ENCODE peak calls at places on chromosomes 16 and 17, in four cellular contexts. One of them, this sample, is unnamed.
A peak's percentile ranks its signal among the peaks of the same experiment; 100 is the strongest.

GRCh38 chr17:44775838-44776621 is 17.2 kb downstream of the ADAM11 start:
- DNase-seq in GM12878: no peak
- DNase-seq in K562: no peak
- DNase-seq in HepG2: peak; percentile 32
- DNase-seq in this sample: no peak

GRCh38 chr17:80110447-80110812 is 9.0 kb downstream of the GAA start:
- DNase-seq in GM12878: no peak
- DNase-seq in K562: no peak
- DNase-seq in HepG2: no peak
- DNase-seq in this sample: no peak

GRCh38 chr17:2055494-2056220 is 754 bp downstream of the HIC1 start:
- DNase-seq in GM12878: no peak
- DNase-seq in K562: no peak
- DNase-seq in HepG2: no peak
- DNase-seq in this sample: no peak

GRCh38 chr16:26276289-26276688 is 584.5 kb downstream of the HS3ST4 start:
- DNase-seq in GM12878: no peak
- DNase-seq in K562: no peak
- DNase-seq in HepG2: no peak
- DNase-seq in this sample: no peak

GRCh38 chr16:20241321-20241720 is 86.0 kb downstream of the GP2 start:
- DNase-seq in GM12878: no peak
- DNase-seq in K562: no peak
- DNase-seq in HepG2: no peak
- DNase-seq in this sample: no peak

GRCh38 chr16:49492896-49493620 is 119.5 kb downstream of the C16orf78 start:
- DNase-seq in GM12878: no peak
- DNase-seq in K562: no peak
- DNase-seq in HepG2: no peak
- DNase-seq in this sample: no peak

GRCh38 chr17:5000237-5000639 is 2.5 kb downstream of the KIF1C start:
- DNase-seq in GM12878: no peak
- DNase-seq in K562: no peak
- DNase-seq in HepG2: no peak
- DNase-seq in this sample: no peak

GRCh38 chr16:50372611-50373344 is 4.0 kb upstream of the BRD7 start:
- DNase-seq in GM12878: no peak
- DNase-seq in K562: no peak
- DNase-seq in HepG2: peak; percentile 71
- DNase-seq in this sample: no peak

GRCh38 chr17:81952792-81953228 is 5.8 kb upstream of the MYADML2 start:
- DNase-seq in GM12878: no peak
- DNase-seq in K562: no peak
- DNase-seq in HepG2: no peak
- DNase-seq in this sample: no peak

GRCh38 chr16:12801511-12802042 is 2.1 kb downstream of the CPPED1 start:
- DNase-seq in GM12878: peak; percentile 73
- DNase-seq in K562: peak; percentile 17
- DNase-seq in HepG2: peak; percentile 68
- DNase-seq in this sample: peak; percentile 94

GRCh38 chr17:74890554-74890953 is 2.9 kb downstream of the FADS6 start:
- DNase-seq in GM12878: no peak
- DNase-seq in K562: no peak
- DNase-seq in HepG2: no peak
- DNase-seq in this sample: no peak

GRCh38 chr17:74888440-74888839 is 5.0 kb downstream of the FADS6 start:
- DNase-seq in GM12878: no peak
- DNase-seq in K562: no peak
- DNase-seq in HepG2: no peak
- DNase-seq in this sample: no peak

GRCh38 chr17:74893936-74894671 is 671 bp upstream of the FADS6 start:
- DNase-seq in GM12878: no peak
- DNase-seq in K562: no peak
- DNase-seq in HepG2: no peak
- DNase-seq in this sample: no peak

GRCh38 chr17:74892974-74893911 is at the start of gene FADS6:
- DNase-seq in GM12878: no peak
- DNase-seq in K562: peak; percentile 77
- DNase-seq in HepG2: no peak
- DNase-seq in this sample: no peak

GRCh38 chr17:74892013-74892841 is 1.2 kb downstream of the FADS6 start:
- DNase-seq in GM12878: no peak
- DNase-seq in K562: no peak
- DNase-seq in HepG2: no peak
- DNase-seq in this sample: no peak
- TF ChIP-seq MYC in GM12878: no peak
- TF ChIP-seq MYC in K562: no peak
- TF ChIP-seq MYC in HepG2: no peak
- TF ChIP-seq MYC in this sample: no peak

DNA sequence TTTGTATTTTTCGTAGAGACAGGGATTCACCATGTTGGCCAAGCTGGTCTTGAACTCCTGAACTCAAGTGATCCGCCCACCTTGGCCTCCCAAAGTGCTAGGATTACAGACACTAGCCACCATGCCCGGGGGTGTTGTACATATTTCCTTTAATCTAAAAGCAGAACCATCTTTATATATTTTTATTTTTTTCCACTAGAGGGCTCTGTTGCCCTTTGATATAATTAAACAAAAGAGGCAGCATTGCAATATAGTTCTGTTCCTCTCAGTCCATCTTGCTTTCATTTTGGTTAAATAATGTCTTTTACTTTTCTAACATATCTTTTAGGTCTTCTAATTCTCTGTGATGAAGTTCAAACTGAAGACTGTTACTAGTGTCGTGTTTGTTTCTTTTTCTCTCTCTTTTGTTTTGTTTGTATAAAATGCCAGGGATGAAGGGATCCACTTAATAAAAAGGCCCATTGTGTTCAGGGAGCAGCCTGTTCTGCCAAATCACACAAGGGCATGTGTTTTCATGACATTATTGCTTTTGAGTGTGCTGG is 23.4 kb downstream of the WWOX start:
- DNase-seq in GM12878: no peak
- DNase-seq in K562: peak; percentile 26
- DNase-seq in HepG2: peak; percentile 75
- DNase-seq in this sample: peak; percentile 79
- TF ChIP-seq POLR2AphosphoS5 in GM12878: no peak
- TF ChIP-seq POLR2AphosphoS5 in K562: no peak
- TF ChIP-seq POLR2AphosphoS5 in HepG2: no peak
- TF ChIP-seq POLR2AphosphoS5 in this sample: no peak

GRCh38 chr16:46629331-46629843 is 8.2 kb upstream of the SHCBP1 start:
- DNase-seq in GM12878: no peak
- DNase-seq in K562: peak; percentile 42
- DNase-seq in HepG2: peak; percentile 60
- DNase-seq in this sample: peak; percentile 36
- TF ChIP-seq MYC in GM12878: no peak
- TF ChIP-seq MYC in K562: no peak
- TF ChIP-seq MYC in HepG2: no peak
- TF ChIP-seq MYC in this sample: no peak

GRCh38 chr16:16038950-16039349 is 89.5 kb downstream of the ABCC1 start:
- DNase-seq in GM12878: no peak
- DNase-seq in K562: no peak
- DNase-seq in HepG2: no peak
- DNase-seq in this sample: no peak

GRCh38 chr16:16045879-16046278 is 96.5 kb downstream of the ABCC1 start:
- DNase-seq in GM12878: no peak
- DNase-seq in K562: no peak
- DNase-seq in HepG2: no peak
- DNase-seq in this sample: no peak

GRCh38 chr16:16041196-16041892 is 91.9 kb downstream of the ABCC1 start:
- DNase-seq in GM12878: no peak
- DNase-seq in K562: no peak
- DNase-seq in HepG2: no peak
- DNase-seq in this sample: peak; percentile 14

GRCh38 chr16:16045311-16045710 is 95.9 kb downstream of the ABCC1 start:
- DNase-seq in GM12878: no peak
- DNase-seq in K562: no peak
- DNase-seq in HepG2: no peak
- DNase-seq in this sample: no peak

GRCh38 chr16:16042076-16042475 is 92.7 kb downstream of the ABCC1 start:
- DNase-seq in GM12878: no peak
- DNase-seq in K562: no peak
- DNase-seq in HepG2: no peak
- DNase-seq in this sample: peak; percentile 54
- TF ChIP-seq POLR2AphosphoS5 in GM12878: no peak
- TF ChIP-seq POLR2AphosphoS5 in K562: no peak
- TF ChIP-seq POLR2AphosphoS5 in HepG2: no peak
- TF ChIP-seq POLR2AphosphoS5 in this sample: no peak

DNA sequence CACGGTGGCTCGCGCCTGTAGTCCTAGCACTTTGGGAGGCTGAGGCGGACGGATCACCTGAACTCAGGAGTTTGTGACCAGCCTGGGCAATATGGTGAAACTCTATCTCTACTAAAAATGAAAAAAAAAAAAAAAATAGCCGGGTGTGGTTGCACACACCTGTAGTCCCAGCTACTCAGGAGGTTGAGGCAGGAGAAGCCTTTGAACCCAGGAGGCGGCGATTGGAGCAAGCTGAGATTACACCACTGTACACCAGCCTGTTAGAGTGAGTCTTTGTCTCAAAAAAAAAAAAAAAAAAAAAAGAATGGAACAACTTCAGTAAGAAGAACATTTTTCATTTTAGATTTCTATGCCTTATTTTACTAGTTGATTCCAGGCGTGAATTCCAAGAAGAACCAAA is 2.7 kb downstream of the NUP85 start:
- DNase-seq in GM12878: no peak
- DNase-seq in K562: no peak
- DNase-seq in HepG2: no peak
- DNase-seq in this sample: no peak
- TF ChIP-seq MYC in GM12878: no peak
- TF ChIP-seq MYC in K562: no peak
- TF ChIP-seq MYC in HepG2: no peak
- TF ChIP-seq MYC in this sample: no peak

GRCh38 chr16:57683599-57684545 is 10.7 kb upstream of the DRC7 start:
- DNase-seq in GM12878: no peak
- DNase-seq in K562: no peak
- DNase-seq in HepG2: no peak
- DNase-seq in this sample: no peak
- TF ChIP-seq POLR2AphosphoS5 in GM12878: no peak
- TF ChIP-seq POLR2AphosphoS5 in K562: no peak
- TF ChIP-seq POLR2AphosphoS5 in HepG2: no peak
- TF ChIP-seq POLR2AphosphoS5 in this sample: no peak

GRCh38 chr16:84225571-84225970 is 14.2 kb downstream of the KCNG4 start:
- DNase-seq in GM12878: no peak
- DNase-seq in K562: no peak
- DNase-seq in HepG2: no peak
- DNase-seq in this sample: no peak

GRCh38 chr16:84226026-84226425 is 13.8 kb downstream of the KCNG4 start:
- DNase-seq in GM12878: no peak
- DNase-seq in K562: no peak
- DNase-seq in HepG2: no peak
- DNase-seq in this sample: no peak

GRCh38 chr16:84229421-84229820 is 10.4 kb downstream of the KCNG4 start:
- DNase-seq in GM12878: no peak
- DNase-seq in K562: no peak
- DNase-seq in HepG2: no peak
- DNase-seq in this sample: no peak

GRCh38 chr16:84227548-84227947 is 12.3 kb downstream of the KCNG4 start:
- DNase-seq in GM12878: no peak
- DNase-seq in K562: no peak
- DNase-seq in HepG2: no peak
- DNase-seq in this sample: no peak

GRCh38 chr16:84228321-84228838 is 11.4 kb downstream of the KCNG4 start:
- DNase-seq in GM12878: no peak
- DNase-seq in K562: peak; percentile 83
- DNase-seq in HepG2: peak; percentile 19
- DNase-seq in this sample: peak; percentile 49
- TF ChIP-seq MYC in GM12878: no peak
- TF ChIP-seq MYC in K562: no peak
- TF ChIP-seq MYC in HepG2: no peak
- TF ChIP-seq MYC in this sample: no peak

GRCh38 chr17:78225088-78225865 is 6.2 kb upstream of the TMEM235 start:
- DNase-seq in GM12878: no peak
- DNase-seq in K562: no peak
- DNase-seq in HepG2: no peak
- DNase-seq in this sample: no peak
- TF ChIP-seq POLR2AphosphoS5 in GM12878: no peak
- TF ChIP-seq POLR2AphosphoS5 in K562: no peak
- TF ChIP-seq POLR2AphosphoS5 in HepG2: peak; percentile 44
- TF ChIP-seq POLR2AphosphoS5 in this sample: no peak

DNA sequence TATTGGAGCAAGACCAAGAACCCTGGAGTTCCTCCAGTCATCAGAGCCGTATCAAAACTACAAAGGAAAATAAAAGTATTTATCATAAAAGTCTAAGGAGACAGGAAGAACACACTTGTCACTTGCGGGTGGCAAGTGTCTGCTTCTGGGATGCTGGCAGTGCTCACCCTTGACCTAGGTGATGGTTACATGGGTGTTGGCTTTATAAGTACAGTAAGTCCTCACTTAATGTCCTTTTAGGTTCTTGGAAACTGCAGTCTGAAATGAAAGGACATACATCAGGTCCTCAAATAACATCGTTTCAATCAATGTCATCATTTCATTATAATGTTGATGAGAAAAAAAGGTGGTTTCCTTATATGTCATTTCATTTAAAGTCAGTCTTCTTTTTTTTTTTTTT is 3.0 kb upstream of the AIPL1 start:
- DNase-seq in GM12878: no peak
- DNase-seq in K562: no peak
- DNase-seq in HepG2: no peak
- DNase-seq in this sample: no peak
- TF ChIP-seq MYC in GM12878: no peak
- TF ChIP-seq MYC in K562: no peak
- TF ChIP-seq MYC in HepG2: no peak
- TF ChIP-seq MYC in this sample: no peak

GRCh38 chr17:47687328-47687690 is 6.7 kb upstream of the TBKBP1 start:
- DNase-seq in GM12878: no peak
- DNase-seq in K562: no peak
- DNase-seq in HepG2: no peak
- DNase-seq in this sample: no peak
- TF ChIP-seq POLR2AphosphoS5 in GM12878: no peak
- TF ChIP-seq POLR2AphosphoS5 in K562: no peak
- TF ChIP-seq POLR2AphosphoS5 in HepG2: no peak
- TF ChIP-seq POLR2AphosphoS5 in this sample: no peak

This sample was measured in endothelial cell of umbilical vein.